ENCODE peak calls at places on chromosomes 2 and 18, in eight cellular contexts. S, K, C, P, A, W, N and O are unnamed samples.

GRCh38 chr18:41767960-41768359 is 187.1 kb upstream of the PIK3C3 start:
- DNase-seq in S (no peak), K (no peak), C (no peak), P (peak), A (no peak), W (peak), N (peak), O (peak)

GRCh38 chr18:49447810-49448745 is 12.4 kb downstream of the DYM start:
- DNase-seq in S (no peak), K (no peak), C (no peak), P (peak), A (peak), W (peak), N (peak), O (peak)

GRCh38 chr2:128369126-128369555 is 50.5 kb upstream of the HS6ST1 start:
- DNase-seq in S (no peak), K (peak), C (no peak), P (peak), A (no peak), W (no peak), N (peak), O (no peak)

GRCh38 chr2:239267411-239267941 is 133.3 kb downstream of the HDAC4 start:
- DNase-seq in S (peak), K (peak), C (no peak), P (peak), A (peak), W (no peak), N (peak), O (peak)

GRCh38 chr2:116891191-116891590 is 923.3 kb upstream of the DDX18 start:
- DNase-seq in S (no peak), K (no peak), C (no peak), P (no peak), A (no peak), W (no peak), N (no peak), O (no peak)

GRCh38 chr2:179243046-179243445 is 21.6 kb downstream of the SESTD1 start:
- DNase-seq in S (no peak), K (no peak), C (no peak), P (peak), A (peak), W (no peak), N (no peak), O (no peak)

GRCh38 chr2:208033701-208034502 is 8.6 kb upstream of the PLEKHM3 start:
- DNase-seq in S (no peak), K (peak), C (no peak), P (peak), A (peak), W (no peak), N (peak), O (peak)

GRCh38 chr2:199861116-199861774 is 10.3 kb upstream of the FTCDNL1 start:
- DNase-seq in S (no peak), K (no peak), C (no peak), P (peak), A (no peak), W (no peak), N (peak), O (peak)

GRCh38 chr2:232323328-232323650 is 55.3 kb upstream of the ALPP start:
- DNase-seq in S (no peak), K (no peak), C (no peak), P (no peak), A (no peak), W (no peak), N (no peak), O (no peak)

GRCh38 chr2:6139142-6139541 is 447.0 kb downstream of the SOX11 start:
- DNase-seq in S (no peak), K (no peak), C (no peak), P (no peak), A (no peak), W (no peak), N (no peak), O (no peak)

GRCh38 chr2:190627881-190628412 is 20.9 kb upstream of the NAB1 start:
- DNase-seq in S (peak), K (no peak), C (no peak), P (peak), A (no peak), W (no peak), N (peak), O (no peak)

GRCh38 chr2:126884861-126885481 is 13.7 kb upstream of the TEX51 start:
- DNase-seq in S (no peak), K (no peak), C (no peak), P (no peak), A (no peak), W (no peak), N (no peak), O (no peak)

GRCh38 chr2:54899576-54900200 is 150.6 kb downstream of the RTN4 start:
- DNase-seq in S (no peak), K (no peak), C (no peak), P (peak), A (peak), W (peak), N (peak), O (peak)

GRCh38 chr2:96870631-96871255 is 863 bp upstream of the SEMA4C start:
- DNase-seq in S (no peak), K (peak), C (no peak), P (peak), A (no peak), W (no peak), N (no peak), O (no peak)

GRCh38 chr2:207463433-207463832 is 66.3 kb upstream of the CREB1 start:
- DNase-seq in S (no peak), K (no peak), C (no peak), P (no peak), A (no peak), W (no peak), N (no peak), O (no peak)

GRCh38 chr2:130357864-130358263 is 2.0 kb downstream of the PTPN18 start:
- DNase-seq in S (no peak), K (no peak), C (no peak), P (no peak), A (no peak), W (no peak), N (no peak), O (no peak)

GRCh38 chr2:165069131-165069530 is 113.8 kb upstream of the SLC38A11 start:
- DNase-seq in S (no peak), K (no peak), C (no peak), P (no peak), A (no peak), W (no peak), N (no peak), O (no peak)